ENCODE peak calls at places on chromosome 17, in seven cellular contexts. O is HCT116; W is activated T-cell treated with anti-CD3 and anti-CD28 coated beads, Interleukin-2, amount 50 U/mL, for 4 hours; C is Panc1; M is naive B cell; U is right cardiac atrium; H is gastroesophageal sphincter. Q is an unnamed sample.

GRCh38 chr17:76654408-76654807 is 10.9 kb upstream of the ST6GALNAC1 start:
- ATAC-seq in O (no peak), W (no peak), C (no peak), M (no peak), U (no peak), H (no peak), Q (no peak)

GRCh38 chr17:49371178-49371834 is 9.3 kb upstream of the ZNF652 start:
- ATAC-seq in O (peak), W (no peak), C (no peak), M (no peak), U (no peak), H (no peak), Q (no peak)

GRCh38 chr17:2421315-2422147 is 20.7 kb upstream of the MNT start:
- ATAC-seq in O (peak), W (no peak), C (no peak), M (no peak), U (no peak), H (peak), Q (no peak)

GRCh38 chr17:79537686-79538085 is 73.2 kb downstream of the RBFOX3 start:
- ATAC-seq in O (no peak), W (no peak), C (no peak), M (no peak), U (no peak), H (no peak), Q (no peak)

GRCh38 chr17:42526031-42526444 is 10.0 kb upstream of the NAGLU start:
- ATAC-seq in O (no peak), W (no peak), C (no peak), M (no peak), U (peak), H (no peak), Q (no peak)

GRCh38 chr17:39927928-39928867 is 666 bp downstream of the LRRC3C start:
- ATAC-seq in O (peak), W (peak), C (peak), M (peak), U (peak), H (peak), Q (peak)

GRCh38 chr17:64092952-64093451 is 36.9 kb downstream of the ERN1 start:
- ATAC-seq in O (no peak), W (no peak), C (no peak), M (no peak), U (no peak), H (no peak), Q (no peak)

GRCh38 chr17:69581061-69581955 is 166.8 kb downstream of the MAP2K6 start:
- ATAC-seq in O (no peak), W (peak), C (no peak), M (peak), U (peak), H (no peak), Q (peak)

GRCh38 chr17:58193641-58194259 is 1.2 kb downstream of the EPX start:
- ATAC-seq in O (no peak), W (no peak), C (peak), M (no peak), U (no peak), H (peak), Q (no peak)

GRCh38 chr17:80034977-80035686 is 540 bp downstream of the TBC1D16 start:
- ATAC-seq in O (peak), W (peak), C (peak), M (peak), U (no peak), H (peak), Q (peak)

GRCh38 chr17:80190716-80191115 is 20.9 kb downstream of the CARD14 start:
- ATAC-seq in O (no peak), W (no peak), C (no peak), M (no peak), U (no peak), H (no peak), Q (no peak)

GRCh38 chr17:31580331-31581021 is 189.0 kb downstream of the RAB11FIP4 start:
- ATAC-seq in O (no peak), W (no peak), C (peak), M (no peak), U (peak), H (peak), Q (peak)

GRCh38 chr17:45102856-45103255 is 29.5 kb downstream of the PLCD3 start:
- ATAC-seq in O (no peak), W (no peak), C (no peak), M (no peak), U (no peak), H (no peak), Q (no peak)

GRCh38 chr17:67212231-67212630 is 32.8 kb downstream of the HELZ start:
- ATAC-seq in O (no peak), W (no peak), C (no peak), M (no peak), U (no peak), H (no peak), Q (no peak)

GRCh38 chr17:36485805-36486203 is 677 bp upstream of the ZNHIT3 start:
- ATAC-seq in O (no peak), W (no peak), C (no peak), M (no peak), U (no peak), H (no peak), Q (peak)

GRCh38 chr17:45395569-45396415 is 36.9 kb downstream of the ARHGAP27 start:
- ATAC-seq in O (peak), W (no peak), C (no peak), M (no peak), U (peak), H (peak), Q (peak)

GRCh38 chr17:78790552-78790951 is 8.5 kb upstream of the CYTH1 start:
- ATAC-seq in O (no peak), W (no peak), C (no peak), M (no peak), U (no peak), H (no peak), Q (no peak)

Q was measured in stimulated activated memory B cell treated with anti-CD40 and anti-IgM and Interleukin-4, amounts not matched to agents 10 μg/mL and 1 μg/mL and 100 μg/mL, for 72 hours.